ENCODE peak calls at places on chromosome 1, in six cellular contexts. I is ecto neural progenitor cell; V is small intestine; M is kidney tubule cell; D is EH; C is central memory CD8-positive, alpha-beta T cell. E is an unnamed sample.

GRCh38 chr1:170929835-170930554 is 5.3 kb upstream of the MROH9 start:
- DNase-seq in I (peak), V (peak), M (peak), D (peak), C (no peak), E (no peak)

GRCh38 chr1:111045033-111045722 is 81.5 kb upstream of the LRIF1 start:
- DNase-seq in I (no peak), V (peak), M (no peak), D (peak), C (no peak), E (no peak)

GRCh38 chr1:18817316-18817715 is 42.1 kb downstream of the TAS1R2 start:
- DNase-seq in I (no peak), V (no peak), M (no peak), D (no peak), C (no peak), E (no peak)

GRCh38 chr1:119636500-119637089 is 11.5 kb downstream of the ZNF697 start:
- DNase-seq in I (no peak), V (no peak), M (peak), D (no peak), C (no peak), E (no peak)

GRCh38 chr1:115491303-115492018 is 150.3 kb upstream of the VANGL1 start:
- DNase-seq in I (no peak), V (no peak), M (no peak), D (no peak), C (no peak), E (no peak)

GRCh38 chr1:2468041-2468472 is 8.0 kb upstream of the PLCH2 start:
- DNase-seq in I (peak), V (no peak), M (peak), D (peak), C (peak), E (peak)

GRCh38 chr1:155912056-155912536 is 947 bp upstream of the RIT1 start:
- DNase-seq in I (no peak), V (no peak), M (peak), D (no peak), C (no peak), E (no peak)

GRCh38 chr1:35832515-35832914 is 24.7 kb downstream of the AGO4 start:
- DNase-seq in I (no peak), V (no peak), M (no peak), D (no peak), C (no peak), E (no peak)

GRCh38 chr1:174364996-174365760 is 82.6 kb upstream of the GPR52 start:
- DNase-seq in I (no peak), V (no peak), M (no peak), D (no peak), C (no peak), E (no peak)

GRCh38 chr1:150186789-150187559 is 37.3 kb downstream of the PLEKHO1 start:
- DNase-seq in I (no peak), V (peak), M (peak), D (peak), C (no peak), E (no peak)

GRCh38 chr1:1631793-1632420 is at the start of gene MMP23B:
- DNase-seq in I (peak), V (no peak), M (no peak), D (no peak), C (no peak), E (no peak)

GRCh38 chr1:235642021-235642942 is 7.3 kb downstream of the GNG4 start:
- DNase-seq in I (no peak), V (peak), M (no peak), D (peak), C (peak), E (peak)

GRCh38 chr1:23376890-23377811 is 7.5 kb upstream of the ZNF436 start:
- DNase-seq in I (no peak), V (peak), M (peak), D (peak), C (no peak), E (no peak)

GRCh38 chr1:21292991-21293536 is 2.8 kb upstream of the ECE1 start:
- DNase-seq in I (no peak), V (no peak), M (no peak), D (peak), C (no peak), E (peak)

GRCh38 chr1:242002072-242002471 is 3.2 kb upstream of the MAP1LC3C start:
- DNase-seq in I (no peak), V (no peak), M (no peak), D (no peak), C (no peak), E (no peak)

GRCh38 chr1:163166886-163167555 is 35.7 kb downstream of the RGS5 start:
- DNase-seq in I (no peak), V (no peak), M (no peak), D (peak), C (no peak), E (no peak)

GRCh38 chr1:101216623-101217022 is 20.2 kb upstream of the S1PR1 start:
- DNase-seq in I (no peak), V (no peak), M (no peak), D (no peak), C (no peak), E (no peak)

GRCh38 chr1:98824724-98825123 is 163.2 kb downstream of the SNX7 start:
- DNase-seq in I (no peak), V (no peak), M (no peak), D (no peak), C (no peak), E (no peak)

GRCh38 chr1:3641046-3641760 is 8.7 kb downstream of the WRAP73 start:
- DNase-seq in I (no peak), V (no peak), M (no peak), D (no peak), C (no peak), E (no peak)

GRCh38 chr1:81582467-81582986 is 218.2 kb upstream of the ADGRL2 start:
- DNase-seq in I (no peak), V (no peak), M (peak), D (no peak), C (no peak), E (no peak)

GRCh38 chr1:222241410-222241809 is 306.5 kb downstream of the HHIPL2 start:
- DNase-seq in I (no peak), V (no peak), M (no peak), D (no peak), C (no peak), E (no peak)

GRCh38 chr1:42046772-42047552 is 106.2 kb upstream of the GUCA2B start:
- DNase-seq in I (no peak), V (peak), M (no peak), D (no peak), C (no peak), E (no peak)

E was measured in activated T-helper 1 cell treated with anti-CD3 and anti-CD28 coated beads, Interleukin-2, amount 50 U/mL, for 16 hours.